ENCODE peak calls at places on chromosome 21, in four cellular contexts. S is IMR-90, F is mesendoderm, Y is H1. W is an unnamed sample.

GRCh38 chr21:46128106-46128982 is 27.0 kb downstream of the FTCD start:
- DNase-seq in Y (no peak), F (no peak), S (no peak), W (no peak)

GRCh38 chr21:28781602-28782274 is 210.9 kb downstream of the LTN1 start:
- DNase-seq in S (peak; percentile 51), F (no peak), Y (no peak), W (no peak)

GRCh38 chr21:41651396-41651795 is 115.5 kb downstream of the RIPK4 start:
- DNase-seq in Y (no peak), S (no peak), F (no peak), W (no peak)

GRCh38 chr21:36690637-36691538 is 8.0 kb upstream of the SIM2 start:
- DNase-seq in F (no peak), S (peak; percentile 28), Y (no peak), W (no peak)

GRCh38 chr21:21682172-21682571 is 684.0 kb downstream of the NCAM2 start:
- DNase-seq in S (peak; percentile 47), Y (no peak), F (peak; percentile 47), W (no peak)

GRCh38 chr21:33668180-33668579 is 25.9 kb downstream of the ITSN1 start:
- DNase-seq in S (peak; percentile 29), F (no peak), Y (no peak), W (no peak)

GRCh38 chr21:29075706-29076447 is 2.4 kb upstream of the CCT8 start:
- DNase-seq in Y (no peak), F (no peak), S (peak; percentile 35), W (no peak)

GRCh38 chr21:21714396-21714795 is 716.2 kb downstream of the NCAM2 start:
- DNase-seq in Y (no peak), S (peak; percentile 82), F (peak; percentile 7), W (no peak)

GRCh38 chr21:41726970-41727783 is 39.7 kb downstream of the RIPK4 start:
- DNase-seq in S (peak; percentile 42), Y (no peak), F (peak; percentile 22), W (no peak)

GRCh38 chr21:37644666-37645065 is 271.6 kb downstream of the KCNJ6 start:
- DNase-seq in Y (no peak), S (no peak), F (peak; percentile 61), W (peak; percentile 69)

GRCh38 chr21:20266369-20266710 is 731.9 kb upstream of the NCAM2 start:
- DNase-seq in Y (no peak), F (no peak), S (no peak), W (no peak)

GRCh38 chr21:29224006-29224405 is 74.7 kb upstream of the BACH1 start:
- DNase-seq in F (no peak), Y (no peak), S (no peak), W (no peak)

GRCh38 chr21:25133939-25134338 is 473.3 kb downstream of the MRPL39 start:
- DNase-seq in S (peak; percentile 57), Y (no peak), F (no peak), W (no peak)

GRCh38 chr21:33019885-33020557 is 5.7 kb upstream of the OLIG2 start:
- DNase-seq in F (no peak), S (no peak), Y (no peak), W (peak; percentile 51)

GRCh38 chr21:42997053-42997452 is 22.7 kb downstream of the PKNOX1 start:
- DNase-seq in Y (no peak), F (no peak), S (peak; percentile 99), W (no peak)

GRCh38 chr21:33945652-33946270 is 30.2 kb upstream of the ATP5PO start:
- DNase-seq in S (no peak), F (no peak), Y (no peak), W (no peak)

GRCh38 chr21:42039470-42039901 is 29.3 kb upstream of the ZBTB21 start:
- DNase-seq in Y (no peak), S (peak; percentile 85), F (no peak), W (no peak)

GRCh38 chr21:20459838-20460237 is 538.4 kb upstream of the NCAM2 start:
- DNase-seq in S (no peak), F (no peak), Y (no peak), W (no peak)

GRCh38 chr21:18220498-18220897 is 24.1 kb upstream of the CHODL start:
- DNase-seq in F (no peak), Y (no peak), S (no peak), W (no peak)

GRCh38 chr21:25493722-25494121 is 113.6 kb downstream of the MRPL39 start:
- DNase-seq in F (no peak), Y (no peak), S (no peak), W (no peak)

GRCh38 chr21:36419241-36419640 is 34.0 kb downstream of the CHAF1B start:
- DNase-seq in F (no peak), Y (no peak), S (no peak), W (no peak)

GRCh38 chr21:46095106-46095719 is 2.7 kb upstream of the COL6A2 start:
- DNase-seq in Y (no peak), F (no peak), S (no peak), W (peak; percentile 21)

GRCh38 chr21:25350056-25350455 is 257.2 kb downstream of the MRPL39 start:
- DNase-seq in Y (no peak), S (peak; percentile 60), F (peak; percentile 50), W (peak; percentile 41)

GRCh38 chr21:46212721-46213484 is 15.7 kb downstream of the LSS start:
- DNase-seq in F (no peak), S (no peak), Y (no peak), W (no peak)

GRCh38 chr21:33199516-33200217 is 30.1 kb upstream of the IFNAR2 start:
- DNase-seq in S (peak; percentile 95), F (peak; percentile 83), Y (no peak), W (peak; percentile 55)

GRCh38 chr21:41786521-41786987 is 19.7 kb upstream of the RIPK4 start:
- DNase-seq in F (no peak), S (peak; percentile 12), Y (no peak), W (no peak)

GRCh38 chr21:41899431-41900202 is 20.5 kb upstream of the PRDM15 start:
- DNase-seq in S (no peak), Y (no peak), F (no peak), W (no peak)

GRCh38 chr21:28554660-28555475 is 437.8 kb downstream of the LTN1 start:
- DNase-seq in S (peak; percentile 63), F (peak; percentile 37), Y (no peak), W (peak; percentile 41)

GRCh38 chr21:33029512-33029921 is 3.8 kb downstream of the OLIG2 start:
- DNase-seq in Y (no peak), F (no peak), S (no peak), W (peak; percentile 47)

GRCh38 chr21:41658321-41658720 is 108.5 kb downstream of the RIPK4 start:
- DNase-seq in Y (no peak), S (no peak), F (no peak), W (no peak)

GRCh38 chr21:27700974-27701614 is 734.2 kb upstream of the ADAMTS5 start:
- DNase-seq in F (peak; percentile 83), Y (peak; percentile 49), S (peak; percentile 88), W (peak; percentile 71)

GRCh38 chr21:17612023-17612564 is 607 bp downstream of the BTG3 start:
- DNase-seq in S (peak; percentile 59), F (peak; percentile 60), Y (no peak), W (peak; percentile 31)

GRCh38 chr21:29343517-29343916 is 44.8 kb downstream of the BACH1 start:
- DNase-seq in Y (no peak), F (no peak), S (peak; percentile 94), W (no peak)

GRCh38 chr21:36584980-36585940 is 105.3 kb upstream of the CLDN14 start:
- DNase-seq in S (no peak), Y (no peak), F (peak; percentile 6), W (no peak)

GRCh38 chr21:32965281-32965680 is 60.5 kb upstream of the OLIG2 start:
- DNase-seq in Y (no peak), S (no peak), F (no peak), W (no peak)

GRCh38 chr21:40208206-40208950 is 341.1 kb downstream of the PCP4 start:
- DNase-seq in S (no peak), Y (no peak), F (no peak), W (no peak)

GRCh38 chr21:41258617-41259016 is 58.0 kb upstream of the FAM3B start:
- DNase-seq in S (peak; percentile 88), F (no peak), Y (no peak), W (no peak)

GRCh38 chr21:41964171-41964570 is 10.4 kb upstream of the C2CD2 start:
- DNase-seq in F (no peak), Y (no peak), S (no peak), W (no peak)

DNA sequence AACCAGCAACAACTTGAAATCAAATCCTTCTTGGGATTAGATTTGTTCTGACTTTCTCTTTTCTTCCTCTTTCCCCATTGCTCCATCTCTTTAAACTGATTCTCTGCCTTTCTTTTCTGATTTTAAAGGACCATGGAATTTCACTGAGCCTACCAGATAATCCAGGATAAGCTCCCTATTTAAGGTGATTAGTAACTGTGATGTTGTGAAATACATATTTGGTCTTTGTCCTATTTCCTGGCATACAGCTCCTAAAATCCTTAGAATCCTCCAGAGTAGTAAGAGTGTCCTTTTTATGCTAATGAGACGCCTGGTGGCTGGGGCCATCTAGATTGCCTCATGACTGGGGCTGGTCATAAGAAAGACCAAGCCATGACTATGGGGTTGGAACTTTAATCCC is 236.9 kb downstream of the USP25 start:
- DNase-seq in S (no peak), Y (no peak), F (no peak), W (no peak)
- H4K5ac ChIP-seq in S (no peak overlapping the region), Y (no peak overlapping the region), F (no peak overlapping the region), W (no peak overlapping the region)

DNA sequence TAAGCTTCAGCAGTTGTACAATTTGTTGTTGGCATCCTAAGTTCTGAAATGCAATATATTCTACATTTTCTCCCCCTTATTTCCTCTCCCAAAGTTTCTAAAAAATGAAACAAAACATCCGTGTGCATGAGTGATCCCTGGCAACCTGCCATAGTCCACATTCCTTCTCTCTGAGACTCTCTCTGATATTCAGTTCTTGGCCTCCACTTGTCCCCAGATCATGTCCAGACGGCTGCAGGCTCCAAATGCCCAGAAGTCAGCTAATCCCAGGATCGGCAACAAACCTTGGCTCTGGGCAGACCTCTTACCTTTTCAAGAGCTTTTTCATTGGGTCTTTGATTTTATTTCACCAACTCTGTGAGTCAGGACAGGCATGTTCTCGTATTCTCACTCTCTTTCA is 187.8 kb downstream of the ETS2 start:
- DNase-seq in S (peak; percentile 92), F (no peak), Y (no peak), W (no peak)
- H2BK15ac ChIP-seq in S (peak overlapping the region; percentile 95), F (no peak overlapping the region), Y (no peak overlapping the region), W (no peak overlapping the region)

GRCh38 chr21:44836349-44836665 is 18.4 kb upstream of the SUMO3 start:
- DNase-seq in F (no peak), Y (no peak), S (no peak), W (no peak)
- H4K5ac ChIP-seq in F (no peak overlapping the region), Y (no peak overlapping the region), S (no peak overlapping the region), W (no peak overlapping the region)

GRCh38 chr21:26679299-26679698 is 106.2 kb upstream of the CYYR1 start:
- DNase-seq in S (peak; percentile 5), Y (no peak), F (no peak), W (no peak)

DNA sequence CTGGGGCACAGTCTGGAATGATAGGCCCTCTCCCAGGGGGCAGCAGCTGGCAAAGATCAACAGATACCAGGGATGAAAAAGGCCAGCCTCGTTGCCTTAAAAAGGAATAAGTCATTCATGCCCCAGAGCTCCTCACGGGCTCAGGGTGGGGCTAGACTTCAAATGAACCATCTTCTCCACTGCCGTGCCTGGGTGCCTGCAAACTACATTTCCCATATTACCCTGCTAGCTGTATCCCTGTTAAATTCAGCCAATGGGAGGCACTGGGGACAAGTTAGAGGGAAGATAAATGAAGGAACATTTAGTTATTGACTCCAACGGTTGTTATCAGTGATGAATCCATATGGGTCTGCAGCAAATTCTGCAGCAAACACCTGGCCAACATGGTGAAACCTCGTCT is 101.2 kb upstream of the CYYR1 start:
- DNase-seq in F (no peak), Y (no peak), S (no peak), W (peak; percentile 27)
- H2BK15ac ChIP-seq in F (no peak overlapping the region), Y (no peak overlapping the region), S (no peak overlapping the region), W (no peak overlapping the region)

W was measured in H9.